ENCODE peak calls at places on chromosomes 12 and 14, in six cellular contexts. One of them, this sample, is unnamed. For H3K27me3, the result is how much of the 10 kb centered on the place peaks cover.

GRCh38 chr12:123675436-123675835 is 4.5 kb downstream of the TCTN2 start:
- DNase-seq in stomach: no peak
- DNase-seq in cardiac muscle cell: no peak
- DNase-seq in endothelial cell of umbilical vein: no peak
- DNase-seq in PC-3: no peak
- DNase-seq in sigmoid colon: no peak
- DNase-seq in this sample: no peak

GRCh38 chr14:63993992-63994391 is 141.2 kb downstream of the SYNE2 start:
- DNase-seq in stomach: no peak
- DNase-seq in cardiac muscle cell: no peak
- DNase-seq in endothelial cell of umbilical vein: peak
- DNase-seq in PC-3: peak
- DNase-seq in sigmoid colon: no peak
- DNase-seq in this sample: no peak

GRCh38 chr12:57521475-57522018 is 1.1 kb upstream of the MBD6 start:
- DNase-seq in stomach: peak
- DNase-seq in cardiac muscle cell: peak
- DNase-seq in endothelial cell of umbilical vein: no peak
- DNase-seq in PC-3: no peak
- DNase-seq in sigmoid colon: peak
- DNase-seq in this sample: peak

GRCh38 chr12:82964446-82964845 is 277.7 kb downstream of the TMTC2 start:
- DNase-seq in stomach: no peak
- DNase-seq in cardiac muscle cell: peak
- DNase-seq in endothelial cell of umbilical vein: no peak
- DNase-seq in PC-3: no peak
- DNase-seq in sigmoid colon: no peak
- DNase-seq in this sample: peak

GRCh38 chr12:115838952-115839351 is 438.5 kb downstream of the MED13L start:
- DNase-seq in stomach: no peak
- DNase-seq in cardiac muscle cell: no peak
- DNase-seq in endothelial cell of umbilical vein: no peak
- DNase-seq in PC-3: no peak
- DNase-seq in sigmoid colon: no peak
- DNase-seq in this sample: no peak

GRCh38 chr12:95614384-95614982 is 63.2 kb upstream of the USP44 start:
- DNase-seq in stomach: no peak
- DNase-seq in cardiac muscle cell: no peak
- DNase-seq in endothelial cell of umbilical vein: no peak
- DNase-seq in PC-3: no peak
- DNase-seq in sigmoid colon: no peak
- DNase-seq in this sample: no peak

GRCh38 chr12:67671419-67671818 is 22.9 kb downstream of the DYRK2 start:
- DNase-seq in stomach: no peak
- DNase-seq in cardiac muscle cell: no peak
- DNase-seq in endothelial cell of umbilical vein: no peak
- DNase-seq in PC-3: no peak
- DNase-seq in sigmoid colon: no peak
- DNase-seq in this sample: no peak

GRCh38 chr12:6323995-6324711 is 13.7 kb downstream of the PLEKHG6 start:
- DNase-seq in stomach: no peak
- DNase-seq in cardiac muscle cell: no peak
- DNase-seq in endothelial cell of umbilical vein: no peak
- DNase-seq in PC-3: no peak
- DNase-seq in sigmoid colon: no peak
- DNase-seq in this sample: no peak

GRCh38 chr12:3562484-3562883 is 71.5 kb downstream of the PRMT8 start:
- DNase-seq in stomach: no peak
- DNase-seq in cardiac muscle cell: no peak
- DNase-seq in endothelial cell of umbilical vein: no peak
- DNase-seq in PC-3: no peak
- DNase-seq in sigmoid colon: no peak
- DNase-seq in this sample: no peak

GRCh38 chr12:53061404-53062010 is 11.6 kb downstream of the TNS2 start:
- DNase-seq in stomach: peak
- DNase-seq in cardiac muscle cell: no peak
- DNase-seq in endothelial cell of umbilical vein: no peak
- DNase-seq in PC-3: peak
- DNase-seq in sigmoid colon: peak
- DNase-seq in this sample: no peak

GRCh38 chr12:85057370-85057963 is 21.3 kb downstream of the LRRIQ1 start:
- DNase-seq in stomach: no peak
- DNase-seq in cardiac muscle cell: peak
- DNase-seq in endothelial cell of umbilical vein: peak
- DNase-seq in PC-3: peak
- DNase-seq in sigmoid colon: no peak
- DNase-seq in this sample: peak

GRCh38 chr12:46230985-46231384 is 37.9 kb downstream of the SLC38A1 start:
- DNase-seq in stomach: no peak
- DNase-seq in cardiac muscle cell: no peak
- DNase-seq in endothelial cell of umbilical vein: no peak
- DNase-seq in PC-3: peak
- DNase-seq in sigmoid colon: no peak
- DNase-seq in this sample: no peak

GRCh38 chr12:113448874-113449273 is 22.8 kb downstream of the LHX5 start:
- DNase-seq in stomach: no peak
- DNase-seq in cardiac muscle cell: no peak
- DNase-seq in endothelial cell of umbilical vein: no peak
- DNase-seq in PC-3: no peak
- DNase-seq in sigmoid colon: no peak
- DNase-seq in this sample: no peak

GRCh38 chr14:74207943-74208342 is 31.3 kb upstream of the VSX2 start:
- DNase-seq in stomach: no peak
- DNase-seq in cardiac muscle cell: no peak
- DNase-seq in endothelial cell of umbilical vein: no peak
- DNase-seq in PC-3: peak
- DNase-seq in sigmoid colon: no peak
- DNase-seq in this sample: no peak

GRCh38 chr12:28569698-28570411 is 379.6 kb downstream of the CCDC91 start:
- DNase-seq in stomach: no peak
- DNase-seq in cardiac muscle cell: no peak
- DNase-seq in endothelial cell of umbilical vein: peak
- DNase-seq in PC-3: peak
- DNase-seq in sigmoid colon: peak
- DNase-seq in this sample: no peak

DNA sequence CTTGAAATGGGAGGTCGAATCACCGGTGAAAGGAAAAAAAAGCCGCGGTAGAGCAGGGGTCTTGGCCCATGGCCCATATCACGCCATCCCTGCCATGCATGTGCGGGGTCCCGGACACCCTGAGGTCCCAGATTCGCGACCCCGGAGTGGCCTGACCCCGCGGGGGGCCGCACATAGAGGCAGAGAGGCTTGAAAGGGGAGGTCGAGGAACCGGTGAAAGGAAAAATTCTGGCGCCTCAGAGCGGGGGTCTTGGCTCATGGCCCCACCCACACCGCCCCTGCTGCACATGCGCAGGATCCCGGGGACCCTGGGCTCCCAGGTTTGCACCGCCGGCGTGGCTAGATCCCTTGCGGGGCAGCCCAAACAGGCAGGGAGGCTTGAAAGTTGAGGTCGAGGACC is 319.8 kb downstream of the ALG10 start:
- DNase-seq in stomach: no peak
- DNase-seq in cardiac muscle cell: no peak
- DNase-seq in endothelial cell of umbilical vein: no peak
- DNase-seq in PC-3: no peak
- DNase-seq in sigmoid colon: no peak
- DNase-seq in this sample: no peak
- H3K27me3 ChIP-seq in stomach: under half
- H3K27me3 ChIP-seq in cardiac muscle cell: under half
- H3K27me3 ChIP-seq in endothelial cell of umbilical vein: under half
- H3K27me3 ChIP-seq in PC-3: half or more
- H3K27me3 ChIP-seq in sigmoid colon: under half
- H3K27me3 ChIP-seq in this sample: under half

GRCh38 chr12:61676520-61676919 is 583.7 kb upstream of the USP15 start:
- DNase-seq in stomach: no peak
- DNase-seq in cardiac muscle cell: no peak
- DNase-seq in endothelial cell of umbilical vein: no peak
- DNase-seq in PC-3: peak
- DNase-seq in sigmoid colon: no peak
- DNase-seq in this sample: no peak
- TF ChIP-seq CTCF in stomach: no peak
- TF ChIP-seq CTCF in cardiac muscle cell: no peak
- TF ChIP-seq CTCF in endothelial cell of umbilical vein: no peak
- TF ChIP-seq CTCF in PC-3: no peak
- TF ChIP-seq CTCF in sigmoid colon: no peak
- TF ChIP-seq CTCF in this sample: no peak

GRCh38 chr14:100308112-100308792 is 2.0 kb upstream of the SLC25A29 start:
- DNase-seq in stomach: no peak
- DNase-seq in cardiac muscle cell: no peak
- DNase-seq in endothelial cell of umbilical vein: no peak
- DNase-seq in PC-3: peak
- DNase-seq in sigmoid colon: no peak
- DNase-seq in this sample: no peak
- H3K4me3 ChIP-seq in stomach: no peak
- H3K4me3 ChIP-seq in cardiac muscle cell: no peak
- H3K4me3 ChIP-seq in endothelial cell of umbilical vein: no peak
- H3K4me3 ChIP-seq in PC-3: no peak
- H3K4me3 ChIP-seq in sigmoid colon: no peak
- H3K4me3 ChIP-seq in this sample: no peak

GRCh38 chr14:36647417-36647826 is 14.2 kb upstream of the PAX9 start:
- DNase-seq in stomach: no peak
- DNase-seq in cardiac muscle cell: no peak
- DNase-seq in endothelial cell of umbilical vein: no peak
- DNase-seq in PC-3: no peak
- DNase-seq in sigmoid colon: no peak
- DNase-seq in this sample: no peak

GRCh38 chr14:36647827-36648753 is 13.6 kb upstream of the PAX9 start:
- DNase-seq in stomach: no peak
- DNase-seq in cardiac muscle cell: peak
- DNase-seq in endothelial cell of umbilical vein: peak
- DNase-seq in PC-3: peak
- DNase-seq in sigmoid colon: no peak
- DNase-seq in this sample: no peak

GRCh38 chr14:36649872-36650650 is 11.6 kb upstream of the PAX9 start:
- DNase-seq in stomach: no peak
- DNase-seq in cardiac muscle cell: no peak
- DNase-seq in endothelial cell of umbilical vein: no peak
- DNase-seq in PC-3: no peak
- DNase-seq in sigmoid colon: no peak
- DNase-seq in this sample: no peak

GRCh38 chr14:36652542-36653201 is 9.0 kb upstream of the PAX9 start:
- DNase-seq in stomach: no peak
- DNase-seq in cardiac muscle cell: no peak
- DNase-seq in endothelial cell of umbilical vein: no peak
- DNase-seq in PC-3: peak
- DNase-seq in sigmoid colon: no peak
- DNase-seq in this sample: no peak

DNA sequence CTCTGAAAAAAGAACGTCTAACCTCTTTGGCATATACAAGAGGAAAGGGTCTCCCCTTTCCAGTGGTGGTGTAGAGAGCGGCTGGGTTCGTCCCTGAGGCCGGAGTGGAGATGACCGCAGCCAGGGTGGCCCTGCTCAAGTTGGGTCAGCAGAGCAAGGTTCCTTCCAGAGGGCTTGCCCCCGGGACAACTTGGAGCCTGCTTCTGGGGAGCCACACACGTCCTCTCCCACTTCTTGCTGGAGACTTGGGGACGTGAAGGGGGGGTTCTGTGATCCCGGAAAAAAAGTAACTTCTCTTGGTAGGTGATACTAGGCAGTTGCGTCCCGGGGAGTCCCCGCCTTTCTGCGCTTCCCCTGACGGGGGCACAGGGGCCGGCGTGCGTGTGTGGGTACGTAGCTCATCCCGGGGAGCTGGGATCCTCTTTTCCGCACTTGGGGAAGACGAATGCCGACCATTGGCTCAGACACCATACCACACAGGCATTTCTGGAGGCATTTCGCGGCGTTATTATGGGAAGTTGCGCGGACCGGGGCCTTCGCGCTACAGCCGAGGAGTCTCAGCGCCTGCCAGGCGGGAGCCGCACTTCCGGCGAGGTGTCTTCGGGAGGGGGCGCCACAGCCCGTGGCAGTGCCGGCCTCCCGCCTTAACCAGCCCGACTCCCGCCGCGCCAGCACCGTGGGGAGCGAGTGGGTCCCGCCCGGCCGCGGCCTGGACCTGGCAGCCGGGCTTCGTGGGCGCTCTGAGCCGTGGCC is 14.8 kb upstream of the PAX9 start:
- DNase-seq in stomach: no peak
- DNase-seq in cardiac muscle cell: no peak
- DNase-seq in endothelial cell of umbilical vein: no peak
- DNase-seq in PC-3: no peak
- DNase-seq in sigmoid colon: no peak
- DNase-seq in this sample: no peak
- H3K27me3 ChIP-seq in stomach: half or more
- H3K27me3 ChIP-seq in cardiac muscle cell: half or more
- H3K27me3 ChIP-seq in endothelial cell of umbilical vein: half or more
- H3K27me3 ChIP-seq in PC-3: under half
- H3K27me3 ChIP-seq in sigmoid colon: half or more
- H3K27me3 ChIP-seq in this sample: under half

DNA sequence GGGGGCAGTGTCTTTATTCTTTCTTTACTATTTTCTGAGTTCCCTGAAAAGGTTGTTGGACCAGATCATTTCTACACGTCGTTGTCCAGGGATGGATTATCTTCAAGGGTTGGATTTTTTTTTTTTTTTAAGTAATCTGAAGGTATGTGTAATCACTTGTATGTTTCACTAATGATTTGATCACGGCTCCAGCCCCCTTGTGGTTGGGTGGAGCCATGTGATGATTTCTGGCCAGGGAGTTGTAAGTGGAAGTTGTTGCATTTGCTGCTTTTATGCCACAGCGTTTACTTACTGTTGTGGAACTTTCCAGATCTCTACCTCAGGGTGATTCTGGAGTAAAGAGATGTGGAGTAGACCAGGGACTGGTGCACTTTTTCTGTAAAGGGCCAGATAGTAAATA is 390.3 kb downstream of the AACS start:
- DNase-seq in stomach: no peak
- DNase-seq in cardiac muscle cell: no peak
- DNase-seq in endothelial cell of umbilical vein: no peak
- DNase-seq in PC-3: no peak
- DNase-seq in sigmoid colon: no peak
- DNase-seq in this sample: no peak
- TF ChIP-seq CTCF in stomach: no peak
- TF ChIP-seq CTCF in cardiac muscle cell: no peak
- TF ChIP-seq CTCF in endothelial cell of umbilical vein: no peak
- TF ChIP-seq CTCF in PC-3: peak
- TF ChIP-seq CTCF in sigmoid colon: no peak
- TF ChIP-seq CTCF in this sample: no peak

DNA sequence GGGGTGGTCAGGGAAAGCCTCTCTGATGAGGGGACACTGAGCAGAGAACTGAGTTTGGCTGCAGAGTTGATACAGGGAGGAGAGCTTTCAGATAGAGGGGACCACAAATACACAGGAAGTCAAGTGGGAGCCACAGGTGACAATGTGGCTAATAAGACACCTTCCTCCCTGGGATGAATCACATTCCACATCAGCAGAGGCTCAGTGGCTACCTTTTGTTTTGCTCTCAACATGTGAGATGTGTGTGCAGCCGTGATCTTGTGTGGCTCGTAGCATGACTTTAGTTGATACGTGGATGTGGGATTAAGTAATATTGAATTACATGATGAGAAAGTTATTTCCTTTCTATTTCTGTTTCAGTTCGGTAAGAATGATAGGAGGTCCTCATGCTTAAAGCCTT is 7.5 kb downstream of the CRADD start:
- DNase-seq in stomach: no peak
- DNase-seq in cardiac muscle cell: no peak
- DNase-seq in endothelial cell of umbilical vein: no peak
- DNase-seq in PC-3: no peak
- DNase-seq in sigmoid colon: no peak
- DNase-seq in this sample: no peak
- H3K4me3 ChIP-seq in stomach: no peak
- H3K4me3 ChIP-seq in cardiac muscle cell: no peak
- H3K4me3 ChIP-seq in endothelial cell of umbilical vein: no peak
- H3K4me3 ChIP-seq in PC-3: no peak
- H3K4me3 ChIP-seq in sigmoid colon: no peak
- H3K4me3 ChIP-seq in this sample: no peak

GRCh38 chr14:66383271-66383670 is 102.9 kb upstream of the CCDC196 start:
- DNase-seq in stomach: no peak
- DNase-seq in cardiac muscle cell: no peak
- DNase-seq in endothelial cell of umbilical vein: no peak
- DNase-seq in PC-3: no peak
- DNase-seq in sigmoid colon: no peak
- DNase-seq in this sample: no peak
- H3K27me3 ChIP-seq in stomach: under half
- H3K27me3 ChIP-seq in cardiac muscle cell: under half
- H3K27me3 ChIP-seq in endothelial cell of umbilical vein: under half
- H3K27me3 ChIP-seq in PC-3: under half
- H3K27me3 ChIP-seq in sigmoid colon: under half
- H3K27me3 ChIP-seq in this sample: under half

This sample was measured in BE2C.